ENCODE peak calls at places on chromosomes 5 and 9, in four cellular contexts. One of them, this sample, is unnamed.

GRCh38 chr5:156912869-156913268 is 50.2 kb downstream of the TIMD4 start:
- DNase-seq in IMR-90: no peak
- DNase-seq in RWPE1: no peak
- DNase-seq in left lung: no peak
- DNase-seq in this sample: no peak

GRCh38 chr9:35814106-35814840 is 569 bp downstream of the HINT2 start:
- DNase-seq in IMR-90: peak; percentile 41
- DNase-seq in RWPE1: peak; percentile 64
- DNase-seq in left lung: no peak
- DNase-seq in this sample: no peak

GRCh38 chr9:32500768-32501167 is 25.2 kb downstream of the RIGI start:
- DNase-seq in IMR-90: peak; percentile 46
- DNase-seq in RWPE1: peak; percentile 54
- DNase-seq in left lung: no peak
- DNase-seq in this sample: no peak

GRCh38 chr9:126399251-126399650 is 72.6 kb downstream of the MVB12B start:
- DNase-seq in IMR-90: peak; percentile 35
- DNase-seq in RWPE1: no peak
- DNase-seq in left lung: no peak
- DNase-seq in this sample: no peak

GRCh38 chr5:176627582-176627981 is 2.8 kb downstream of the SNCB start:
- DNase-seq in IMR-90: no peak
- DNase-seq in RWPE1: no peak
- DNase-seq in left lung: no peak
- DNase-seq in this sample: no peak

GRCh38 chr9:133762488-133763271 is 24.5 kb upstream of the SARDH start:
- DNase-seq in IMR-90: no peak
- DNase-seq in RWPE1: no peak
- DNase-seq in left lung: no peak
- DNase-seq in this sample: no peak

GRCh38 chr5:74352256-74352655 is 288.3 kb downstream of the ENC1 start:
- DNase-seq in IMR-90: peak; percentile 41
- DNase-seq in RWPE1: no peak
- DNase-seq in left lung: no peak
- DNase-seq in this sample: no peak

GRCh38 chr5:180173875-180174586 is 35.0 kb downstream of the RASGEF1C start:
- DNase-seq in IMR-90: peak; percentile 90
- DNase-seq in RWPE1: no peak
- DNase-seq in left lung: no peak
- DNase-seq in this sample: no peak

GRCh38 chr9:128072144-128073021 is 4.4 kb downstream of the SLC25A25 start:
- DNase-seq in IMR-90: peak; percentile 73
- DNase-seq in RWPE1: no peak
- DNase-seq in left lung: no peak
- DNase-seq in this sample: peak; percentile 40

GRCh38 chr5:107639990-107640389 is 30.7 kb downstream of the EFNA5 start:
- DNase-seq in IMR-90: no peak
- DNase-seq in RWPE1: no peak
- DNase-seq in left lung: no peak
- DNase-seq in this sample: no peak

GRCh38 chr5:45847877-45848276 is 151.7 kb upstream of the HCN1 start:
- DNase-seq in IMR-90: no peak
- DNase-seq in RWPE1: no peak
- DNase-seq in left lung: no peak
- DNase-seq in this sample: no peak